ENCODE peak calls at places on chromosomes 1 and 21, in ten cellular contexts. K is cardiac muscle cell; A is mammary epithelial cell; Y is neural progenitor cell; Q is prostate gland; J is CD8-positive, alpha-beta T cell; U is K562; V is PC-3; G is sigmoid colon; H is right atrium auricular region. O is an unnamed sample.
A peak's percentile ranks its signal among the peaks of the same experiment; 100 is the strongest.

GRCh38 chr1:212498243-212498642 is 65.5 kb downstream of the NENF start:
- DNase-seq in K (peak; percentile 93), A (peak; percentile 83), Y (no peak), Q (no peak), J (no peak), U (peak; percentile 50), V (peak; percentile 83), G (no peak), H (no peak), O (no peak)

GRCh38 chr1:37069406-37069805 is 35.1 kb upstream of the GRIK3 start:
- DNase-seq in K (no peak), A (no peak), Y (no peak), Q (no peak), J (no peak), U (no peak), V (no peak), G (no peak), H (no peak), O (no peak)

GRCh38 chr1:202348005-202348508 is 442 bp upstream of the PPP1R12B start:
- DNase-seq in K (no peak), A (no peak), Y (no peak), Q (no peak), J (no peak), U (no peak), V (no peak), G (no peak), H (no peak), O (no peak)

GRCh38 chr1:183159960-183160359 is 26.1 kb upstream of the LAMC2 start:
- DNase-seq in K (no peak), A (peak; percentile 100), Y (no peak), Q (peak; percentile 93), J (no peak), U (peak; percentile 15), V (peak; percentile 98), G (no peak), H (no peak), O (peak; percentile 53)

GRCh38 chr21:30194701-30195299 is 21.1 kb downstream of the CLDN8 start:
- DNase-seq in K (peak; percentile 62), A (peak; percentile 52), Y (peak; percentile 74), Q (no peak), J (no peak), U (peak; percentile 53), V (peak; percentile 76), G (no peak), H (no peak), O (no peak)

GRCh38 chr1:201329801-201330200 is 46.5 kb downstream of the PKP1 start:
- DNase-seq in K (no peak), A (no peak), Y (no peak), Q (no peak), J (no peak), U (no peak), V (no peak), G (peak; percentile 19), H (no peak), O (no peak)

GRCh38 chr1:50981741-50982140 is 11.7 kb downstream of the CDKN2C start:
- DNase-seq in K (no peak), A (no peak), Y (no peak), Q (no peak), J (no peak), U (peak; percentile 53), V (no peak), G (no peak), H (no peak), O (no peak)

GRCh38 chr1:176056312-176056711 is 150.8 kb downstream of the COP1 start:
- DNase-seq in K (no peak), A (no peak), Y (no peak), Q (no peak), J (no peak), U (no peak), V (no peak), G (no peak), H (no peak), O (no peak)

GRCh38 chr1:227793948-227794812 is 21.3 kb upstream of the PRSS38 start:
- DNase-seq in K (peak; percentile 90), A (peak; percentile 40), Y (peak; percentile 89), Q (peak; percentile 52), J (no peak), U (no peak), V (no peak), G (peak; percentile 86), H (peak; percentile 66), O (peak; percentile 71)

GRCh38 chr21:34794686-34795085 is 125.9 kb downstream of the CLIC6 start:
- DNase-seq in K (no peak), A (no peak), Y (no peak), Q (no peak), J (no peak), U (no peak), V (no peak), G (no peak), H (no peak), O (no peak)

GRCh38 chr21:34797202-34797527 is 128.4 kb downstream of the CLIC6 start:
- DNase-seq in K (no peak), A (no peak), Y (no peak), Q (no peak), J (no peak), U (no peak), V (no peak), G (no peak), H (no peak), O (no peak)

GRCh38 chr21:34796518-34797201 is 127.9 kb downstream of the CLIC6 start:
- DNase-seq in K (no peak), A (no peak), Y (no peak), Q (peak; percentile 63), J (no peak), U (no peak), V (peak; percentile 26), G (no peak), H (no peak), O (no peak)

GRCh38 chr21:34793471-34793870 is 124.7 kb downstream of the CLIC6 start:
- DNase-seq in K (no peak), A (no peak), Y (no peak), Q (no peak), J (no peak), U (no peak), V (no peak), G (no peak), H (no peak), O (no peak)

GRCh38 chr21:34795152-34796141 is 126.7 kb downstream of the CLIC6 start:
- DNase-seq in K (peak; percentile 67), A (peak; percentile 85), Y (no peak), Q (peak; percentile 74), J (no peak), U (no peak), V (peak; percentile 92), G (no peak), H (no peak), O (no peak)
- TF ChIP-seq CTCF in K (no peak), A (no peak), Y (no peak), Q (no peak), J (no peak), U (no peak), V (peak; percentile 39), G (no peak), H (peak; percentile 41), O (no peak)

DNA sequence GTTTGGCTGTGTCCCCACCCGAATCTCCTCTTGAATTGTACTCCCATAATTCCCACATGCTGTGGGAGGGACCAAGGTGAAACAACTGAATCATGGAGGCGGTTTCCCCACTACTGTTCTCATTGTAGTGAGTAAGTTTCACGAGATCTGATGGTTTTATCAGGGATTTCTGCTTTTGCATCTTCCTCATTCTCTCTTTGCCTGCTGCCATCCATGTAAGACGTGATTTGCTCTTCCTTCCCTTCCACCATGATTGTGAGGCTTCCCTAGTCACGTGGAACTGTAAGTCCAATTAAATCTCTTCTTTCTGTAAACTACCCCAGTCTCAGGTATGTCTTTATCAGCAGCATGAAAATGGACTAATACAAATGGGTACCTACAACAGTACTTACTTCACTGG is 73.5 kb downstream of the PIK3R3 start:
- DNase-seq in K (no peak), A (no peak), Y (no peak), Q (no peak), J (no peak), U (no peak), V (no peak), G (no peak), H (no peak), O (no peak)
- H3K36me3 ChIP-seq in K (peaks cover 11% of the 10 kb centered on the region), A (peaks cover 3% of the 10 kb centered on the region), Y (peaks cover 35% of the 10 kb centered on the region), Q (no peaks in the 10 kb centered on the region), J (no peaks in the 10 kb centered on the region), U (peaks cover 8% of the 10 kb centered on the region), V (peaks cover 20% of the 10 kb centered on the region), G (no peaks in the 10 kb centered on the region), H (peaks cover 50% of the 10 kb centered on the region), O (no peaks in the 10 kb centered on the region)

GRCh38 chr1:191629836-191630235 is 528.4 kb upstream of the RGS18 start:
- DNase-seq in K (no peak), A (no peak), Y (peak; percentile 25), Q (no peak), J (no peak), U (no peak), V (no peak), G (no peak), H (no peak), O (no peak)
- H3K4me3 ChIP-seq in K (no peak overlapping the region), A (no peak overlapping the region), Y (no peak overlapping the region), Q (no peak overlapping the region), J (no peak overlapping the region), U (no peak overlapping the region), V (no peak overlapping the region), G (no peak overlapping the region), H (no peak overlapping the region), O (no peak overlapping the region)

DNA sequence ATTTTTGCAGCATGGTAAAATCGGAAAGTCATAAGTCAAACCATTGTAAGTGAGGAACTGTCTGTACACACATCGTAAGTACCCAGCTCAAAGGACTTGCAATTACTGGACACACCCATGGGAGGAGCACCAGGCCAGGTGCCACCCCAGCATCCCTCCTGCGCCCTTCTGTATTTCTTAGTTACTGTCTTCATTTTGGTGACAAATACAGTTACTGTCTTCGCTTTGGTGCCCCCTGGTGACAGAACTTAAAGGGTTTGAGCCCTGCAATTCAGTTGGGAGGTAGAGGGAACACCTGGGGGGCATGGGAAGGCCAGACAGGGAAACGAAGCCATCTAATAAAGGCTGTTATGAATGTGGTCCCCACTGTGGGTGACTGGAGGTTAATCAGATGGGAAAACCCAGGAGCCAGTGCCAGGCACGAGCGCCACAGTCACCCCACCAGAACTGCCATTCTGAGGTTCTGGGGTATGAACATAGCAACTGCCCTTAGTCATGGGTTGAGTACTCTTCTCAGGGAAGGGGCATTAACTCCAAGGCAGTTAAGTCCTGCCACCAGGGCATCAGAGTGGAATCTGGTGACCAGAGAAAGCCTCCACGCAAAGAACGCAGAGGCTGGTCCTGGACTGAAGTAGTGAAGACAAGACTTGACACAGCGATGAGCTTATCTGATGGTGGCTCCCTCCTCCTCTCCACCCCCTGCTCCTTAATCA is 612.9 kb downstream of the PTPRU start:
- DNase-seq in K (peak; percentile 34), A (peak; percentile 41), Y (peak; percentile 76), Q (no peak), J (peak; percentile 36), U (peak; percentile 56), V (peak; percentile 83), G (no peak), H (no peak), O (no peak)
- TF ChIP-seq CTCF in K (peak; percentile 51), A (peak; percentile 49), Y (peak; percentile 65), Q (no peak), J (peak; percentile 26), U (peak; percentile 68), V (peak; percentile 79), G (no peak), H (peak; percentile 49), O (no peak)

O was measured in pancreas.